ENCODE peak calls at places on chromosome 21, in eight cellular contexts. B is neuronal stem cell, G is ovary, V is aorta, R is germinal center, L is MV-4-11, O is left lobe of liver, E is right cardiac atrium. T is an unnamed sample.

GRCh38 chr21:26320541-26320940 is 150.0 kb upstream of the APP start:
- DNase-seq in V (no peak), E (no peak), L (no peak), O (no peak), G (no peak), B (no peak), R (no peak), T (no peak)

GRCh38 chr21:25283720-25284119 is 323.6 kb downstream of the MRPL39 start:
- DNase-seq in G (no peak), V (no peak), R (peak; percentile 14), E (no peak), L (peak; percentile 49), O (no peak), B (peak; percentile 4), T (peak; percentile 6)

GRCh38 chr21:44969965-44970755 is 30.3 kb downstream of the SLX9 start:
- DNase-seq in E (no peak), B (no peak), L (no peak), R (no peak), O (no peak), G (no peak), V (no peak), T (no peak)

GRCh38 chr21:42784276-42784675 is 95.1 kb downstream of the WDR4 start:
- DNase-seq in L (no peak), R (no peak), B (no peak), V (no peak), G (no peak), E (peak; percentile 77), O (no peak), T (no peak)

GRCh38 chr21:39484711-39485264 is 33.0 kb downstream of the SH3BGR start:
- DNase-seq in E (no peak), O (no peak), G (no peak), V (no peak), L (no peak), B (no peak), R (no peak), T (no peak)

GRCh38 chr21:45412491-45412890 is 7.5 kb downstream of the COL18A1 start:
- DNase-seq in O (no peak), R (no peak), V (peak; percentile 57), G (peak; percentile 24), E (peak; percentile 32), L (no peak), B (no peak), T (no peak)

GRCh38 chr21:45385549-45386050 is 19.4 kb upstream of the COL18A1 start:
- DNase-seq in L (no peak), E (peak; percentile 46), V (peak; percentile 48), G (peak; percentile 56), B (no peak), R (no peak), O (no peak), T (no peak)

GRCh38 chr21:32256873-32257620 is 21.8 kb downstream of the MIS18A start:
- DNase-seq in L (peak; percentile 1), V (peak; percentile 94), O (peak; percentile 50), R (no peak), B (no peak), G (peak; percentile 82), E (peak; percentile 85), T (no peak)

GRCh38 chr21:45357436-45358260 is 47.3 kb upstream of the COL18A1 start:
- DNase-seq in E (peak; percentile 82), B (no peak), R (no peak), L (no peak), V (no peak), O (no peak), G (peak; percentile 72), T (no peak)

GRCh38 chr21:44800103-44800502 is 1.5 kb downstream of the UBE2G2 start:
- DNase-seq in R (no peak), L (no peak), O (no peak), E (no peak), B (no peak), V (no peak), G (no peak), T (peak; percentile 43)

GRCh38 chr21:46094401-46095105 is 3.4 kb upstream of the COL6A2 start:
- DNase-seq in E (no peak), L (no peak), R (no peak), G (no peak), B (no peak), V (no peak), O (peak; percentile 12), T (no peak)